ENCODE peak calls at places on chromosomes 11 and 22, in five cellular contexts. One of them, this sample, is unnamed.

GRCh38 chr11:92739020-92739419 is 230.4 kb upstream of the MTNR1B start:
- DNase-seq in mesothelial cell of epicardium: no peak
- DNase-seq in mammary epithelial cell: peak; percentile 6
- DNase-seq in GM12865: no peak
- DNase-seq in nephron progenitor cell: no peak
- DNase-seq in this sample: no peak

GRCh38 chr11:1267441-1268100 is 41.9 kb downstream of the TOLLIP start:
- DNase-seq in mesothelial cell of epicardium: no peak
- DNase-seq in GM12865: no peak
- DNase-seq in nephron progenitor cell: no peak
- DNase-seq in mammary epithelial cell: no peak
- DNase-seq in this sample: no peak

GRCh38 chr22:41912338-41913039 is 2.4 kb downstream of the SHISA8 start:
- DNase-seq in mammary epithelial cell: no peak
- DNase-seq in nephron progenitor cell: no peak
- DNase-seq in GM12865: no peak
- DNase-seq in mesothelial cell of epicardium: no peak
- DNase-seq in this sample: no peak

GRCh38 chr11:16133867-16134266 is 222.5 kb downstream of the SOX6 start:
- DNase-seq in mesothelial cell of epicardium: no peak
- DNase-seq in nephron progenitor cell: no peak
- DNase-seq in GM12865: no peak
- DNase-seq in mammary epithelial cell: no peak
- DNase-seq in this sample: no peak

GRCh38 chr11:128279861-128280260 is 307.5 kb downstream of the ETS1 start:
- DNase-seq in nephron progenitor cell: no peak
- DNase-seq in mammary epithelial cell: peak; percentile 26
- DNase-seq in GM12865: no peak
- DNase-seq in mesothelial cell of epicardium: no peak
- DNase-seq in this sample: no peak

GRCh38 chr22:27745154-27745553 is 56.4 kb downstream of the MN1 start:
- DNase-seq in nephron progenitor cell: no peak
- DNase-seq in mesothelial cell of epicardium: no peak
- DNase-seq in GM12865: no peak
- DNase-seq in mammary epithelial cell: no peak
- DNase-seq in this sample: no peak

GRCh38 chr11:71301858-71302533 is 49.6 kb upstream of the SHANK2 start:
- DNase-seq in nephron progenitor cell: no peak
- DNase-seq in mammary epithelial cell: no peak
- DNase-seq in GM12865: no peak
- DNase-seq in mesothelial cell of epicardium: peak; percentile 31
- DNase-seq in this sample: no peak

GRCh38 chr11:45667929-45668680 is 2.7 kb upstream of the CHST1 start:
- DNase-seq in GM12865: no peak
- DNase-seq in mammary epithelial cell: no peak
- DNase-seq in nephron progenitor cell: no peak
- DNase-seq in mesothelial cell of epicardium: no peak
- DNase-seq in this sample: no peak

GRCh38 chr11:19597876-19598275 is 114.8 kb upstream of the NAV2 start:
- DNase-seq in mammary epithelial cell: no peak
- DNase-seq in nephron progenitor cell: peak; percentile 14
- DNase-seq in GM12865: no peak
- DNase-seq in mesothelial cell of epicardium: no peak
- DNase-seq in this sample: no peak

GRCh38 chr11:59463176-59463575 is 6.4 kb downstream of the OR4D6 start:
- DNase-seq in nephron progenitor cell: no peak
- DNase-seq in GM12865: no peak
- DNase-seq in mesothelial cell of epicardium: no peak
- DNase-seq in mammary epithelial cell: no peak
- DNase-seq in this sample: no peak

GRCh38 chr22:33013531-33014162 is 44.5 kb downstream of the SYN3 start:
- DNase-seq in mesothelial cell of epicardium: no peak
- DNase-seq in nephron progenitor cell: no peak
- DNase-seq in mammary epithelial cell: no peak
- DNase-seq in GM12865: no peak
- DNase-seq in this sample: no peak

GRCh38 chr11:95231881-95232605 is 1.0 kb upstream of the SESN3 start:
- DNase-seq in GM12865: peak; percentile 72
- DNase-seq in nephron progenitor cell: peak; percentile 71
- DNase-seq in mesothelial cell of epicardium: peak; percentile 64
- DNase-seq in mammary epithelial cell: peak; percentile 57
- DNase-seq in this sample: peak; percentile 75

GRCh38 chr11:12745787-12746186 is 71.6 kb downstream of the TEAD1 start:
- DNase-seq in GM12865: no peak
- DNase-seq in mammary epithelial cell: no peak
- DNase-seq in mesothelial cell of epicardium: no peak
- DNase-seq in nephron progenitor cell: no peak
- DNase-seq in this sample: no peak

GRCh38 chr11:21250196-21250595 is 580.8 kb downstream of the NELL1 start:
- DNase-seq in nephron progenitor cell: no peak
- DNase-seq in mesothelial cell of epicardium: no peak
- DNase-seq in GM12865: no peak
- DNase-seq in mammary epithelial cell: no peak
- DNase-seq in this sample: no peak

GRCh38 chr22:35422936-35423335 is 23.0 kb downstream of the MCM5 start:
- DNase-seq in mesothelial cell of epicardium: no peak
- DNase-seq in nephron progenitor cell: no peak
- DNase-seq in GM12865: no peak
- DNase-seq in mammary epithelial cell: no peak
- DNase-seq in this sample: no peak

GRCh38 chr11:111526501-111526900 is 11.9 kb downstream of the HOATZ start:
- DNase-seq in nephron progenitor cell: no peak
- DNase-seq in mammary epithelial cell: peak; percentile 92
- DNase-seq in GM12865: peak; percentile 60
- DNase-seq in mesothelial cell of epicardium: no peak
- DNase-seq in this sample: no peak

GRCh38 chr11:57073121-57073520 is 84.4 kb downstream of the OR5AK2 start:
- DNase-seq in nephron progenitor cell: no peak
- DNase-seq in mammary epithelial cell: no peak
- DNase-seq in mesothelial cell of epicardium: no peak
- DNase-seq in GM12865: no peak
- DNase-seq in this sample: no peak

GRCh38 chr11:74011360-74012071 is 2.6 kb upstream of the UCP3 start:
- DNase-seq in GM12865: peak; percentile 86
- DNase-seq in mesothelial cell of epicardium: no peak
- DNase-seq in mammary epithelial cell: no peak
- DNase-seq in nephron progenitor cell: no peak
- DNase-seq in this sample: no peak

GRCh38 chr22:29156507-29156906 is 49.2 kb upstream of the EMID1 start:
- DNase-seq in GM12865: peak; percentile 60
- DNase-seq in nephron progenitor cell: peak; percentile 49
- DNase-seq in mammary epithelial cell: no peak
- DNase-seq in mesothelial cell of epicardium: no peak
- DNase-seq in this sample: no peak

GRCh38 chr11:111355101-111355500 is 24.0 kb downstream of the POU2AF1 start:
- DNase-seq in mammary epithelial cell: no peak
- DNase-seq in mesothelial cell of epicardium: no peak
- DNase-seq in GM12865: peak; percentile 10
- DNase-seq in nephron progenitor cell: no peak
- DNase-seq in this sample: no peak

GRCh38 chr22:50139843-50140415 is 30.6 kb upstream of the PANX2 start:
- DNase-seq in mesothelial cell of epicardium: no peak
- DNase-seq in nephron progenitor cell: no peak
- DNase-seq in mammary epithelial cell: peak; percentile 8
- DNase-seq in GM12865: peak; percentile 44
- DNase-seq in this sample: no peak

GRCh38 chr11:83557638-83558037 is 271.5 kb upstream of the CCDC90B start:
- DNase-seq in GM12865: no peak
- DNase-seq in nephron progenitor cell: no peak
- DNase-seq in mammary epithelial cell: no peak
- DNase-seq in mesothelial cell of epicardium: no peak
- DNase-seq in this sample: no peak

GRCh38 chr11:116913000-116913399 is 75.6 kb upstream of the APOA1 start:
- DNase-seq in mesothelial cell of epicardium: no peak
- DNase-seq in nephron progenitor cell: no peak
- DNase-seq in GM12865: no peak
- DNase-seq in mammary epithelial cell: peak; percentile 26
- DNase-seq in this sample: no peak

GRCh38 chr11:117511483-117511934 is 183.9 kb downstream of the CEP164 start:
- DNase-seq in mesothelial cell of epicardium: no peak
- DNase-seq in GM12865: no peak
- DNase-seq in nephron progenitor cell: no peak
- DNase-seq in mammary epithelial cell: no peak
- DNase-seq in this sample: no peak

GRCh38 chr11:126479178-126479930 is 123.9 kb downstream of the ST3GAL4 start:
- DNase-seq in nephron progenitor cell: no peak
- DNase-seq in mesothelial cell of epicardium: no peak
- DNase-seq in mammary epithelial cell: no peak
- DNase-seq in GM12865: no peak
- DNase-seq in this sample: no peak

GRCh38 chr22:47198801-47199251 is 436.4 kb downstream of the TBC1D22A start:
- DNase-seq in nephron progenitor cell: no peak
- DNase-seq in GM12865: no peak
- DNase-seq in mesothelial cell of epicardium: peak; percentile 31
- DNase-seq in mammary epithelial cell: no peak
- DNase-seq in this sample: no peak

GRCh38 chr22:28027453-28028448 is 108.7 kb upstream of the PITPNB start:
- DNase-seq in mammary epithelial cell: no peak
- DNase-seq in mesothelial cell of epicardium: peak; percentile 34
- DNase-seq in nephron progenitor cell: peak; percentile 43
- DNase-seq in GM12865: no peak
- DNase-seq in this sample: no peak

GRCh38 chr11:73862971-73863370 is 13.7 kb downstream of the COA4 start:
- DNase-seq in mammary epithelial cell: no peak
- DNase-seq in nephron progenitor cell: no peak
- DNase-seq in GM12865: no peak
- DNase-seq in mesothelial cell of epicardium: no peak
- DNase-seq in this sample: no peak

GRCh38 chr11:65112226-65112550 is 516 bp downstream of the TM7SF2 start:
- DNase-seq in nephron progenitor cell: peak; percentile 56
- DNase-seq in mammary epithelial cell: no peak
- DNase-seq in GM12865: no peak
- DNase-seq in mesothelial cell of epicardium: no peak
- DNase-seq in this sample: no peak

GRCh38 chr11:35215945-35216344 is 77.0 kb downstream of the CD44 start:
- DNase-seq in GM12865: no peak
- DNase-seq in nephron progenitor cell: no peak
- DNase-seq in mammary epithelial cell: no peak
- DNase-seq in mesothelial cell of epicardium: no peak
- DNase-seq in this sample: no peak

GRCh38 chr11:78149646-78150045 is 10.2 kb upstream of the ALG8 start:
- DNase-seq in GM12865: no peak
- DNase-seq in nephron progenitor cell: no peak
- DNase-seq in mesothelial cell of epicardium: no peak
- DNase-seq in mammary epithelial cell: peak; percentile 48
- DNase-seq in this sample: no peak

DNA sequence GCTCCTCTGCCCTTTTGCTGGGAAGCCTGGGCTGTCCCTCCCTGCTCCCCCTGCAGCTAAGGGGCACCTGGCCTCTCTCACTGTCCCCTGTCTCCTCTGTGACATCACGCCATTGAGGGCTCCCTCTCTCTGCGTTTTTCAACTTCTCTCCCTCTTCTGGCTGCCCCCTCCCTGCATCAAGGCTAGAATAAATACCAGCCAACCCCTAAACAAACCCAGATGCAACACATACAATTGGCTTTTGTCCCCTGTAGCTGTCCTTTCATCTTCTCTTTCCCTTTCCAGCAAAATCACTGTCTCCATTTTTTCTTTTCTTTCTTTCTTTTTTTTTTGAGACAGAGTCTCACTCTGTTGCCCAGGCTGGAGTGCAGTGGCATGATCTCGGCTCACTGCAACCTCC is 3.3 kb upstream of the MIEF1 start:
- DNase-seq in nephron progenitor cell: no peak
- DNase-seq in mammary epithelial cell: no peak
- DNase-seq in GM12865: no peak
- DNase-seq in mesothelial cell of epicardium: no peak
- DNase-seq in this sample: no peak
- TF ChIP-seq CTCF in nephron progenitor cell: no peak
- TF ChIP-seq CTCF in mammary epithelial cell: no peak
- TF ChIP-seq CTCF in GM12865: no peak
- TF ChIP-seq CTCF in mesothelial cell of epicardium: no peak
- TF ChIP-seq CTCF in this sample: no peak

DNA sequence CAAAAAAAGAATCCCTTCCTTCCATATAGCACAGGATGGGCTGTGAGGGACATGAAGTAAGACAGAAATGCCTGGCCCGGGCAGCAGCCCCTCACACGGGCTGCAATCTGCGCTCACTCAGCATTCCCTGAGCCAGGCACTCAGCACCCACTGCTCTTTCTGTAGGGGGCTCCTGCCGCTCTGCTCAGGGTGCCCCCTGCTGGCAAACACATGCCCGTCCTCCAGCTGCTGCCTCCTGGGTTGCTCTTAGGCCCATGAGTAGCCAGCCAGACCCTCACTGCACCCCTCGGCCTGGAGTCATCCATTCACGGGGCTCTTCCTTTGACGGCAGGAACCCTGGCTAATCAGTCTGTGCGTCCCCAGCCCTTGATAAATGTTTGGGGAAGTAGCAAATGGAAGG is 6.9 kb downstream of the MCAT start:
- DNase-seq in mammary epithelial cell: no peak
- DNase-seq in GM12865: peak; percentile 68
- DNase-seq in nephron progenitor cell: peak; percentile 67
- DNase-seq in mesothelial cell of epicardium: peak; percentile 56
- DNase-seq in this sample: peak; percentile 45
- TF ChIP-seq CTCF in mammary epithelial cell: peak; percentile 44
- TF ChIP-seq CTCF in GM12865: peak; percentile 86
- TF ChIP-seq CTCF in nephron progenitor cell: peak; percentile 61
- TF ChIP-seq CTCF in mesothelial cell of epicardium: peak; percentile 47
- TF ChIP-seq CTCF in this sample: peak; percentile 73

GRCh38 chr11:125281831-125282595 is 117.5 kb downstream of the PKNOX2 start:
- DNase-seq in nephron progenitor cell: no peak
- DNase-seq in mesothelial cell of epicardium: no peak
- DNase-seq in mammary epithelial cell: peak; percentile 57
- DNase-seq in GM12865: no peak
- DNase-seq in this sample: no peak
- TF ChIP-seq CTCF in nephron progenitor cell: no peak
- TF ChIP-seq CTCF in mesothelial cell of epicardium: no peak
- TF ChIP-seq CTCF in mammary epithelial cell: no peak
- TF ChIP-seq CTCF in GM12865: no peak
- TF ChIP-seq CTCF in this sample: no peak

GRCh38 chr11:31474083-31474482 is 35.3 kb downstream of the IMMP1L start:
- DNase-seq in GM12865: no peak
- DNase-seq in nephron progenitor cell: no peak
- DNase-seq in mesothelial cell of epicardium: no peak
- DNase-seq in mammary epithelial cell: no peak
- DNase-seq in this sample: no peak
- TF ChIP-seq CTCF in GM12865: no peak
- TF ChIP-seq CTCF in nephron progenitor cell: no peak
- TF ChIP-seq CTCF in mesothelial cell of epicardium: no peak
- TF ChIP-seq CTCF in mammary epithelial cell: no peak
- TF ChIP-seq CTCF in this sample: no peak